ENCODE peak calls at places on chromosome 17, in eight cellular contexts. H is OCI-LY7, W is neural progenitor cell, V is H9, R is cardiac muscle cell, S is upper lobe of right lung, U is lower lobe of right lung, B is mammary epithelial cell. K is an unnamed sample. For H3K9me3, the result is how much of the 10 kb centered on the place peaks cover.

GRCh38 chr17:14310584-14310983 is 9.7 kb downstream of the HS3ST3B1 start:
- DNase-seq in W (peak), B (peak), H (no peak), V (peak), R (no peak), U (no peak), S (no peak), K (no peak)

GRCh38 chr17:32588982-32589381 is 102.2 kb downstream of the CDK5R1 start:
- DNase-seq in R (no peak), V (peak), B (no peak), S (no peak), W (peak), U (no peak), H (no peak), K (no peak)

GRCh38 chr17:39230361-39230760 is 4.6 kb upstream of the STAC2 start:
- DNase-seq in S (no peak), W (no peak), H (no peak), B (no peak), R (no peak), V (no peak), U (no peak), K (no peak)

GRCh38 chr17:78976907-78977680 is 2.6 kb downstream of the LGALS3BP start:
- DNase-seq in B (no peak), V (no peak), U (no peak), R (no peak), W (no peak), S (no peak), H (no peak), K (no peak)

GRCh38 chr17:78568051-78568450 is 9.1 kb downstream of the DNAH17 start:
- DNase-seq in R (no peak), S (no peak), V (no peak), B (no peak), H (no peak), U (no peak), W (no peak), K (no peak)

GRCh38 chr17:63440127-63440769 is 5.9 kb downstream of the CYB561 start:
- DNase-seq in B (no peak), H (no peak), U (no peak), S (no peak), R (no peak), W (no peak), V (no peak), K (no peak)

GRCh38 chr17:10063730-10064221 is 134.6 kb downstream of the GAS7 start:
- DNase-seq in H (no peak), S (no peak), R (no peak), U (peak), W (no peak), V (no peak), B (no peak), K (peak)

GRCh38 chr17:82884923-82885322 is 45.1 kb upstream of the ZNF750 start:
- DNase-seq in V (no peak), H (peak), W (no peak), U (no peak), B (no peak), S (no peak), R (no peak), K (peak)

GRCh38 chr17:1226308-1226707 is 43.9 kb upstream of the BHLHA9 start:
- DNase-seq in R (no peak), S (no peak), V (no peak), B (no peak), W (no peak), H (no peak), U (no peak), K (no peak)

GRCh38 chr17:26782153-26782552 is 511.8 kb upstream of the WSB1 start:
- DNase-seq in B (no peak), U (no peak), R (no peak), S (peak), V (no peak), H (no peak), W (no peak), K (peak)
- H3K9me3 ChIP-seq in B (half or more), U (under half), R (under half), S (under half), V (half or more), H (under half), W (under half), K (half or more)

DNA sequence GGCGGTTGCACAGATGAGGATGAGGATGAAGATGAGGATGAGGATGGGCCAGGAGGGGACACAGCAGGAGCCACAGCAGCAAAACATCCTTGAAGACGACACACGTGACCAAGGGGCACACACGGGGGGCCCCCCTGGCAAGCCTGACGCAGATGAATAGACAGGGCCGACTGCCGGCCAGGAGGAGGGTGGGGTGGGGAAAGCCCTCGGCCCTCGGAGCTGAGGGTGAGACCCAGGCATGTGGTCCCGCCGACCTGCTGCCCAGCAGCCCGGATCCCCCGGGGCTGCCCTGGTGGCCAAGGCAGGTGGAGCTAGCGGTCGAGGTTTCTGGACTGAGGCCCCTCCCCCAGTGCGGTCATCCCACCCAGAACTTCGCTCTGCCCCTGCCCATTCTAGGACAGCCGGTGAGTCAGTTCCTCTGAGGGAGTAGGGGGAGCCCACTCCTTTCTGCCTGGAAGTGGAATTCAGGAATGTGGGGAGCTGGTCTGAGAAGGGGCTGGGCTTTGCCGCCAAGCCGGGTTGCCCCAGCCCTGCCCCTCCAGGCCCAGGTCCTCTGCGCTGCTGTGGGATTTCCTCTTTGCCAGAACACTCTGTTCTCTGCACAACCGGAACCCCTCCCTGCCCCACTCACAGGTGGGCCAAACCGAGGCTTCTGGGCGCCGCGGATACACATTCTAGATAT is 9.9 kb downstream of the CYGB start:
- DNase-seq in H (peak), R (no peak), U (peak), W (peak), V (peak), S (peak), B (peak), K (peak)
- TF ChIP-seq CTCF in H (no peak), R (no peak), U (peak), W (no peak), V (peak), S (peak), B (no peak), K (peak)

DNA sequence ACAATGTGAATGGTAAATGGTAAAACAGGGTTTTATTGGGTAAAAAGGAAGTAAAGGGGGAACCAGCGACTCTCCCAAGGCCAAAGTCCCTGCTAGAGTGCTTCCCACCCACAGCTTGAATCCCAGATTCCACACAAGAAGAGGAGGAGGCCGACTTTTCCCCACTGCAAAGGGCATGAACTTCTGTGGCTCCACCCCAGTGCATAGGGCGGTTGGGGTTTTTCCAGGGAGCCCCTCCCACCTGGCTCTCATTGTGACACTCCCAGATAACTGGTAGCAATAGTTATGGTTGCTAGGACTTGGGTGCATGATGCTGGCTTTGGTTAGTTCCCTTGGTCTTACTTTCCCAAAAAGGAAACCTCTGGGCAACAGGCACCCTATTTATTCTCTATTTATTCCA is 666.0 kb upstream of the CA10 start:
- DNase-seq in R (no peak), W (no peak), B (no peak), H (no peak), S (no peak), U (no peak), V (no peak), K (no peak)
- H3K9me3 ChIP-seq in R (under half), W (under half), B (under half), H (under half), S (under half), U (under half), V (under half), K (under half)

GRCh38 chr17:37756060-37756459 is 11.2 kb upstream of the HNF1B start:
- DNase-seq in S (no peak), R (no peak), B (no peak), V (no peak), H (no peak), W (no peak), U (no peak), K (no peak)
- TF ChIP-seq CTCF in S (no peak), R (no peak), B (no peak), V (no peak), H (no peak), W (no peak), U (no peak), K (no peak)

GRCh38 chr17:19651461-19652238 is 3.1 kb downstream of the ALDH3A2 start:
- DNase-seq in R (no peak), W (no peak), V (no peak), B (peak), H (no peak), S (no peak), U (no peak), K (no peak)
- H3K9me3 ChIP-seq in R (under half), W (under half), V (under half), B (under half), H (under half), S (under half), U (under half), K (under half)

GRCh38 chr17:33922971-33923370 is 332.1 kb upstream of the CCL2 start:
- DNase-seq in B (no peak), W (no peak), V (no peak), S (no peak), R (no peak), H (no peak), U (no peak), K (no peak)

GRCh38 chr17:33929181-33929724 is 325.8 kb upstream of the CCL2 start:
- DNase-seq in S (no peak), W (peak), R (no peak), V (peak), U (no peak), B (no peak), H (no peak), K (no peak)

GRCh38 chr17:33924105-33924504 is 331.0 kb upstream of the CCL2 start:
- DNase-seq in R (no peak), U (no peak), W (no peak), B (no peak), H (no peak), V (no peak), S (no peak), K (no peak)

GRCh38 chr17:33925650-33926049 is 329.4 kb upstream of the CCL2 start:
- DNase-seq in R (no peak), B (no peak), H (no peak), U (no peak), V (no peak), S (no peak), W (no peak), K (no peak)

DNA sequence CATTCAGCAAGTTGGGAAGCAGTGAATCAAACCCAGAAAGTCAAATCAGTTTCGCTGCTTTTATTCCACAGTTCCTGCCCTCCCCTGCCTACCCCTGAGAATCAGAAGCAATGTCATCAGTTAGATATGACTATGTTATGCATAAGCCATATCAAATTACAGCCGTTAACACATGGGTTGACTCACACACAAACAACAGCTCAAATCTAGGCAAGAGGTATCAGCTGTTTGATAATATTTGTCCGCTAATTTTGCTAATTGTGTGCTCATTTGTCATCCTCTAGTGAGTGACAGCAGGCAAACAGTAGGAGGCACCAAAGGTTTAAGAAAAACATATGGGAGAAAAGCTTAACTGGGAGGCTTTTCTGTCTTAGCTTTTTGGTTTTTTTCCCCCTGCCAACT is 327.4 kb upstream of the CCL2 start:
- DNase-seq in U (no peak), W (peak), S (no peak), H (no peak), R (peak), V (no peak), B (no peak), K (no peak)
- TF ChIP-seq CTCF in U (no peak), W (peak), S (no peak), H (peak), R (no peak), V (peak), B (no peak), K (no peak)

DNA sequence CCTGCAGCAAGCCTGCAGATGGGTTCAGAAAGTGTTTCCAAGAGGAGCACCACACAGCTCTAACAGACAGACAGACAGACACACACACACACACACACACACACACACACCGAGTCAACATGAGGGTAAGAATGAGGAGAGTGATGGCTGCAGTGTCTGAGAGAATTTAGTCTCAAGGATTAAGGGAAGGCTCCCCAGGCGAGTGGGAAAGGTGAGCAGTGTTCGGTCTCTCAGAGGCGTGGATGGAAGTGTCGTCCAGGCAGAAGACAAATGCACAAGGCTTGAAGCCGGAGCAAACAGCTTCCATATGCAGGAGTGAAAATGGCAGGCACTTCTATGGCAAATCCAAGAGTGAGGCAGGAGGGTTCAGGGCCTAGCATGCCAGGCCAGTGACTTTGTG is 770.1 kb downstream of the KCNJ18 start:
- DNase-seq in S (no peak), W (no peak), H (no peak), B (no peak), R (no peak), V (no peak), U (no peak), K (no peak)
- H3K9me3 ChIP-seq in S (under half), W (under half), H (under half), B (under half), R (under half), V (half or more), U (under half), K (under half)

DNA sequence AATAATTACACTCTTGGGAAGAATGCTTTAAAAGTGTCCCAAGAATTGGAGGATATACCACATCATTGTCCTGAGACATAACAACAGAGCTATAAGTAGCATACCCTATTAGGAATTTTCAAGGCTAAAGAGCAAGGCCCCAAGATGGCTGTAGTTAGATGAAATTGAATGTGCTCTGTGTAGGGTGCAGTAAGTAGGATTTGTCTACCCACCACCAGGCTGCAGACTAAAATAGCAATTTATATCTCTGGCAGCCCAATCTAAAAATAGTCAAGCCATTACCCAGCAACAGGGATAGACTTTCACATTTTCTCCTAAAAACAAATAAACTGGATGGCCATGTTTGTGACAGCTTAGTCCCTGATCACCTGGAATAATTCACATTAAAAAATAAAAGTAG is 5.6 kb downstream of the MMD start:
- DNase-seq in S (no peak), V (no peak), B (no peak), R (peak), H (no peak), U (no peak), W (no peak), K (no peak)
- TF ChIP-seq CTCF in S (no peak), V (no peak), B (no peak), R (no peak), H (no peak), U (no peak), W (no peak), K (no peak)

DNA sequence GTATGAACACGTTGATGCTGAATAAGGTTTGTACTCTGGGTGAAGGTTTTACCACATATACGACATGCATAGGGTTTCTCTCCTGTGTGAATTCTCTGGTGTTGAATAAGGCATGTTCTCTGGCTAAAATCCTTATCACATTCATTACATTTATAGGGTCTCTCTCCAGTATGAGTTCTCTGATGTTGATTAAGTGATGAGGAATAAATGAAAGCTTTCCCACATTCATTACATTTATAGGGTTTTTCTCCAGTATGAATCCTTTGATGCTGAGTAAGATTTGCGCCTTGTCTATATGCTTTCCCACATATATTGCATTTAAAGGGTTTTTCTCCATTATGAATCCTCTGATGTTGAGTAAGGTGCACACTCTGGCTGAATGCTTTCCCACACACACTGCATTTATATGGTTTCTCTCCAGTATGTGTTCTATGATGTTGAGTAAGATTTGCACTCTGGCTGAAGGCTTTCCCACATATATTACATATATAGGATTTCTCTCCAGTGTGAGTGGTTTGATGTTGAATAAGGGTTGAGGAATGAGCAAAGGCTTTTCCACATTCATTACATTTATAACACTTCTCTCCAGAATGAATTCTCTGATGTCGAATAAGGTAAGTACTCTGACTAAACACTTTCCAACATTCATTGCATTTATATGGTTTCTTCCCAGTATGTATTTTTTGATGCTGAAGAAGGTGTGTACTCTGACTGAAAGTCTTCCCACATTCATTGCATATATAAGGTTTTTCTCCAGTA is 16.9 kb downstream of the ZNF287 start:
- DNase-seq in V (no peak), R (no peak), S (no peak), U (no peak), H (no peak), B (no peak), W (no peak), K (no peak)
- H3K9me3 ChIP-seq in V (half or more), R (under half), S (half or more), U (half or more), H (half or more), B (half or more), W (half or more), K (half or more)

GRCh38 chr17:28684963-28685362 is 23.0 kb downstream of the SUPT6H start:
- DNase-seq in H (no peak), V (no peak), W (no peak), R (no peak), B (no peak), U (no peak), S (no peak), K (no peak)
- TF ChIP-seq CTCF in H (no peak), V (no peak), W (peak), R (no peak), B (no peak), U (no peak), S (no peak), K (no peak)

K was measured in spleen.